ENCODE peak calls at places on chromosomes 7 and 10, in four cellular contexts. Y is prostate gland, T is tibial nerve, J is colonic mucosa. V is an unnamed sample.
A peak's percentile ranks its signal among the peaks of the same experiment; 100 is the strongest.

GRCh38 chr7:135245826-135246825 is 12.5 kb downstream of the STRA8 start:
- DNase-seq in T (no peak), Y (no peak), J (no peak), V (no peak)

GRCh38 chr10:72126184-72126871 is 38.0 kb upstream of the SPOCK2 start:
- DNase-seq in J (no peak), Y (no peak), T (no peak), V (no peak)

GRCh38 chr10:84944187-84944586 is 615.8 kb downstream of the CCSER2 start:
- DNase-seq in J (no peak), Y (no peak), T (no peak), V (no peak)

GRCh38 chr10:100186253-100186780 is 488 bp upstream of the ERLIN1 start:
- DNase-seq in J (peak; percentile 56), Y (peak; percentile 24), T (peak; percentile 10), V (peak; percentile 57)

GRCh38 chr10:77566228-77566627 is 71.4 kb downstream of the KCNMA1 start:
- DNase-seq in T (no peak), J (no peak), Y (no peak), V (no peak)

GRCh38 chr10:100186813-100187212 is 984 bp upstream of the ERLIN1 start:
- DNase-seq in Y (no peak), T (no peak), J (peak; percentile 29), V (no peak)

GRCh38 chr7:112665709-112666108 is 124.5 kb downstream of the TMEM168 start:
- DNase-seq in T (no peak), J (peak; percentile 38), Y (no peak), V (peak; percentile 60)

GRCh38 chr7:73986158-73986631 is 41.8 kb upstream of the ELN start:
- DNase-seq in T (peak; percentile 41), J (peak; percentile 55), Y (no peak), V (peak; percentile 53)

GRCh38 chr10:29397221-29397620 is 108.4 kb downstream of the LYZL1 start:
- DNase-seq in J (no peak), T (no peak), Y (no peak), V (no peak)

GRCh38 chr7:127755965-127756364 is 104.0 kb downstream of the SND1 start:
- DNase-seq in J (no peak), Y (no peak), T (no peak), V (no peak)

GRCh38 chr7:26326211-26326610 is 34.5 kb downstream of the SNX10 start:
- DNase-seq in J (no peak), Y (no peak), T (no peak), V (no peak)

GRCh38 chr7:28815928-28816373 is 142.2 kb downstream of the TRIL start:
- DNase-seq in Y (no peak), T (no peak), J (no peak), V (no peak)

GRCh38 chr7:494261-494687 is 25.4 kb downstream of the PDGFA start:
- DNase-seq in Y (no peak), T (no peak), J (no peak), V (no peak)

GRCh38 chr10:96275685-96276418 is 4.5 kb upstream of the BLNK start:
- DNase-seq in J (peak; percentile 80), T (no peak), Y (peak; percentile 83), V (peak; percentile 57)

GRCh38 chr10:52621635-52622079 is 150.9 kb downstream of the MBL2 start:
- DNase-seq in J (no peak), Y (no peak), T (no peak), V (no peak)

GRCh38 chr7:74709880-74710671 is 52.6 kb downstream of the GTF2I start:
- DNase-seq in T (no peak), J (no peak), Y (no peak), V (no peak)

GRCh38 chr10:125514206-125515162 is 168.5 kb downstream of the TEX36 start:
- DNase-seq in T (no peak), J (no peak), Y (no peak), V (no peak)

GRCh38 chr10:110772454-110773025 is 99.2 kb upstream of the PDCD4 start:
- DNase-seq in T (no peak), J (no peak), Y (no peak), V (no peak)

GRCh38 chr7:69800495-69800894 is 202.2 kb downstream of the AUTS2 start:
- DNase-seq in J (no peak), Y (no peak), T (no peak), V (no peak)

GRCh38 chr7:156735861-156736260 is 95.3 kb downstream of the RNF32 start:
- DNase-seq in T (no peak), Y (no peak), J (no peak), V (no peak)

GRCh38 chr7:131231381-131232220 is 96.1 kb upstream of the MKLN1 start:
- DNase-seq in J (peak; percentile 31), Y (no peak), T (peak; percentile 28), V (peak; percentile 37)

GRCh38 chr7:92704858-92705257 is 114.7 kb upstream of the FAM133B start:
- DNase-seq in T (no peak), J (no peak), Y (no peak), V (no peak)

GRCh38 chr10:91335147-91335546 is 75.0 kb upstream of the HECTD2 start:
- DNase-seq in Y (no peak), T (no peak), J (no peak), V (no peak)

GRCh38 chr7:66255533-66256100 is 50.5 kb downstream of the TPST1 start:
- DNase-seq in Y (no peak), T (no peak), J (no peak), V (no peak)

GRCh38 chr10:60733189-60733815 is 45.0 kb upstream of the CDK1 start:
- DNase-seq in T (no peak), Y (peak; percentile 60), J (peak; percentile 71), V (peak; percentile 74)

GRCh38 chr7:157936976-157937375 is 600.2 kb downstream of the DNAJB6 start:
- DNase-seq in T (no peak), J (no peak), Y (no peak), V (no peak)

GRCh38 chr7:128444242-128444641 is 11.4 kb upstream of the HILPDA start:
- DNase-seq in Y (no peak), J (peak; percentile 64), T (no peak), V (peak; percentile 38)

GRCh38 chr7:149815661-149816266 is 22.4 kb upstream of the ZNF862 start:
- DNase-seq in Y (no peak), J (no peak), T (no peak), V (peak; percentile 38)

GRCh38 chr7:32588657-32589056 is 93.4 kb downstream of the AVL9 start:
- DNase-seq in Y (no peak), T (no peak), J (no peak), V (no peak)

GRCh38 chr10:102796407-102797176 is 40.6 kb downstream of the CYP17A1 start:
- DNase-seq in J (peak; percentile 79), Y (peak; percentile 89), T (peak; percentile 85), V (peak; percentile 85)

DNA sequence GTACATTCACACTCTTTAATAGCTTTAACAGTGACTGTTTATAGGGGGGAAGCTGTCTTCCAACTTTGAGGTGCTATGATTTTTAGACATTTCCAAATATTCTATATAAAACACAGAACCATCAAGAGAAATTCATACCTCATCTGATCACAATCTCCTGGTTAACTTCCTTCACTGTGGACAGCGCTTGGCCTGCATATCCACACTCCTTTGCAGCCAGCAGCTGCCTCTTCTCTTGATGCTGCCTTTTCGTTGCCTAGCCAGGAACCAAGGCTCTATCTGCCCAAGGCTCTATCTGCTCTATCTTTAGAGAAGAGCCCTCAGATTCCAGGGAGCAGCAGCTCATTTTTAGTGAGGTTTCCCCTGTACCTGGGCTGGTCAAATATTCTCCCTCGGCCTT is 252.0 kb downstream of the PTEN start:
- DNase-seq in T (no peak), Y (no peak), J (no peak), V (no peak)
- H3K4me1 ChIP-seq in T (peaks cover 15% of the 10 kb centered on the region), Y (no peaks in the 10 kb centered on the region), J (no peaks in the 10 kb centered on the region), V (no peaks in the 10 kb centered on the region)

GRCh38 chr10:59623823-59624535 is 85.7 kb downstream of the SLC16A9 start:
- DNase-seq in Y (no peak), T (peak; percentile 34), J (no peak), V (no peak)
- H3K4me3 ChIP-seq in Y (no peak overlapping the region), T (no peak overlapping the region), J (no peak overlapping the region), V (no peak overlapping the region)

DNA sequence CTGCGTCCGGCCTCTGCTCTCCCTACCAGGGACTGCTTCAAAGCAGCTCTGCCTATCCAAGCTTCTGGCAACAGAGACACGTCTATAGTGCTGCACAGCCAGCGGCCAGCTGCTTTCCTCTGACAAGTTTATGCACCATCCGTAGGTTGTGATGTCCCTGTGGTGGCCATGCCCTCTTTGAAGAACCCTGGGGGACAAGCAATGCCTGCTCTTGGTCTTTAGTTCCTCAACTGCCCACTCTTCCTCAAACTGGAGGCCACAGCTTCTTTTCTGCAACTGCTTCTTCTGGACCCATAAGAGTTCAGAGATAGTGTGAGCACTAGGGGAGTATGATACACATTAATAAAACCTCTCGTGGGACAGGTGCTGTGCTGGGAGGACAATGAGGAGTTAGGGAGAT is 165.0 kb downstream of the ELMO1 start:
- DNase-seq in Y (no peak), T (no peak), J (no peak), V (no peak)
- H3K4me1 ChIP-seq in Y (no peaks in the 10 kb centered on the region), T (peaks cover 53% of the 10 kb centered on the region), J (peaks cover 2% of the 10 kb centered on the region), V (no peaks in the 10 kb centered on the region)

GRCh38 chr7:84528756-84529479 is 334.3 kb upstream of the SEMA3A start:
- DNase-seq in J (no peak), T (no peak), Y (no peak), V (no peak)

GRCh38 chr7:84529480-84530205 is 335.1 kb upstream of the SEMA3A start:
- DNase-seq in J (no peak), Y (no peak), T (no peak), V (no peak)

DNA sequence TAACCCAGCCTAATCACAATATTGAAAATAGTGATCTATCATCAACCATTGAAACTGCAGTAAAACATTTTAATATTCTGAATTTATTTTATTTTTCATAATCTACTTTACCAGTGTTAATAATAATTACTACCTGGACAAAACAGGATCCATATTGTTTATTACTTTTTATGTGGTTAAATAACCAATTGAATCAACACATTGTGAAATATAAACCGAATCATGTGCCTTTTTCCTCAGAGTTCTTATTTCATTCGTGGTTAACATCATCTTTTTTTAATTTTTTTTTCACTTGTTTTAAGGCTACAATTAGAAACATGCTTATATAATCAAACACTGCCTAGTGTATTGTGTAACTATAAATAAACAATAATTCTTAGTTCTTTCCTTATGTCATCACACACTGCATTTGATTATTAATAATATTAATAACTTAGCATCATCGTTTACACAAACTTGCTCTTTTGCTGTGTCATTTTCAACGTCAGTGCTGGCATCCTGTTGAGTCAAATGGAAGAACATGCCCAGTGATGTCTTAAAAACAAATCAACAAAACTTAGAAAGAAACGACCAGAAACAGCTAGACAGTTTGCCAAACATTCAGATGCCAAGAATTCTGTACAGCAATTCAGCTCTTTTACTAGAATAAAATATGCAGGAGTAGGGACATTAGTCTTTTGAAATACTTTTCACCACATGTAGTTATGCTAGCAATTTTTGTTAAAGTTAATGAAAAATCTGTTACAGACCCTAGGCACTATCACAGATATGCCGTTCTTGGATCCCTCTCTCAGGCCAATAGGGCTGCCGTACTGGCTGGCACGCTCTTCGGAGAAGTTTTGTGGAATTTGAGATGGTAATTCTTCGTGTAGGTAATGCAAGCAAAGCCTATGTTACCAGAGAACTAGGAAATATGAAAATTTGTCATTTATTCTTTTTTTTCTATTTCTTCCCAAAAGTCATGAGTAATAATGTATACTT is 330.4 kb upstream of the SEMA3A start:
- DNase-seq in T (no peak), Y (no peak), J (no peak), V (no peak)
- H3K4me3 ChIP-seq in T (no peak overlapping the region), Y (no peak overlapping the region), J (no peak overlapping the region), V (no peak overlapping the region)

V was measured in mucosa of descending colon.